ENCODE peak calls at places on chromosomes 7 and 10, in five cellular contexts. F is ACHN, B is NCI-H2171, V is EL, M is fibroblast of mammary gland. A is an unnamed sample.

GRCh38 chr10:103333934-103334520 is 16.9 kb downstream of the PCGF6 start:
- DNase-seq in F (peak), B (no peak), V (peak), M (peak), A (no peak)

GRCh38 chr7:99437946-99438572 is 539 bp downstream of the PTCD1 start:
- DNase-seq in F (peak), B (no peak), V (no peak), M (no peak), A (no peak)

GRCh38 chr10:93030409-93030808 is 30.2 kb upstream of the CYP26C1 start:
- DNase-seq in F (peak), B (no peak), V (peak), M (peak), A (no peak)

GRCh38 chr7:158280467-158281154 is 307.0 kb downstream of the PTPRN2 start:
- DNase-seq in F (no peak), B (no peak), V (no peak), M (no peak), A (no peak)

GRCh38 chr7:67821116-67821515 is 824.5 kb downstream of the TYW1 start:
- DNase-seq in F (no peak), B (no peak), V (no peak), M (peak), A (no peak)

GRCh38 chr10:112949875-112950507 is at the start of gene TCF7L2:
- DNase-seq in F (peak), B (peak), V (peak), M (peak), A (no peak)

GRCh38 chr10:79322616-79323566 is 24.4 kb upstream of the PPIF start:
- DNase-seq in F (peak), B (no peak), V (peak), M (peak), A (no peak)

GRCh38 chr10:21724020-21724589 is 190.1 kb downstream of the MLLT10 start:
- DNase-seq in F (peak), B (no peak), V (peak), M (peak), A (no peak)

GRCh38 chr10:86547291-86547690 is 25.7 kb upstream of the WAPL start:
- DNase-seq in F (no peak), B (no peak), V (no peak), M (peak), A (no peak)

GRCh38 chr7:25250386-25250785 is 22.1 kb upstream of the NPVF start:
- DNase-seq in F (no peak), B (no peak), V (no peak), M (no peak), A (no peak)

GRCh38 chr10:132636358-132636757 is 98.8 kb downstream of the INPP5A start:
- DNase-seq in F (no peak), B (no peak), V (no peak), M (no peak), A (no peak)

A was measured in GM18507.